ENCODE peak calls at places on chromosomes 13 and 19, in four cellular contexts. W is NT2/D1; H is nucleus accumbens; D is stimulated activated CD4-positive, alpha-beta T cell treated with anti-CD3 and anti-CD28 coated beads, Interleukin-15, amount 100 ng/mL, for 48 hours. X is an unnamed sample.

GRCh38 chr19:10998045-10998533 is 37.3 kb downstream of the SMARCA4 start:
- DNase-seq in W (no peak), H (no peak), D (no peak), X (no peak)

GRCh38 chr13:110647365-110647737 is 32.0 kb downstream of the NAXD start:
- DNase-seq in W (no peak), H (no peak), D (no peak), X (no peak)

GRCh38 chr13:37736040-37736439 is 133.5 kb downstream of the TRPC4 start:
- DNase-seq in W (no peak), H (no peak), D (no peak), X (no peak)

GRCh38 chr19:8321760-8322637 is 703 bp downstream of the RPS28 start:
- DNase-seq in W (no peak), H (no peak), D (no peak), X (no peak)

GRCh38 chr19:10389863-10390262 is 9.5 kb upstream of the TYK2 start:
- DNase-seq in W (no peak), H (no peak), D (no peak), X (no peak)

GRCh38 chr19:44820648-44821609 is 12.0 kb downstream of the BCAM start:
- DNase-seq in W (no peak), H (no peak), D (no peak), X (no peak)

GRCh38 chr13:33817843-33818661 is at the start of gene RFC3:
- DNase-seq in W (peak), H (peak), D (peak), X (peak)

GRCh38 chr13:22427783-22428182 is 753.0 kb upstream of the SGCG start:
- DNase-seq in W (no peak), H (no peak), D (no peak), X (no peak)

GRCh38 chr19:50844296-50844935 is 10.3 kb upstream of the KLK3 start:
- DNase-seq in W (no peak), H (no peak), D (no peak), X (no peak)

GRCh38 chr13:22055259-22055658 is 384.4 kb downstream of the FGF9 start:
- DNase-seq in W (no peak), H (no peak), D (no peak), X (no peak)

GRCh38 chr13:65063753-65064152 is 2166.4 kb downstream of the PCDH9 start:
- DNase-seq in W (no peak), H (no peak), D (no peak), X (no peak)

GRCh38 chr19:9911524-9911923 is 24.8 kb downstream of the OLFM2 start:
- DNase-seq in W (no peak), H (no peak), D (no peak), X (no peak)

GRCh38 chr13:50156140-50156539 is 140.9 kb downstream of the KCNRG start:
- DNase-seq in W (no peak), H (no peak), D (no peak), X (no peak)

GRCh38 chr13:56924401-56924800 is 216.3 kb upstream of the PRR20A start:
- DNase-seq in W (no peak), H (no peak), D (no peak), X (no peak)

GRCh38 chr19:40335855-40336700 is 12.1 kb downstream of the C19orf47 start:
- DNase-seq in W (no peak), H (no peak), D (no peak), X (no peak)

GRCh38 chr13:75596657-75597182 is 39.4 kb upstream of the LMO7 start:
- DNase-seq in W (no peak), H (no peak), D (no peak), X (no peak)

GRCh38 chr13:28753208-28753892 is 34.6 kb upstream of the SLC46A3 start:
- DNase-seq in W (peak), H (no peak), D (no peak), X (no peak)

GRCh38 chr13:102286326-102286725 is 115.5 kb downstream of the FGF14 start:
- DNase-seq in W (no peak), H (no peak), D (no peak), X (no peak)

X was measured in GM12878.